ENCODE peak calls at places on chromosomes 12 and 14, in ten cellular contexts. P, S, D, Z, N, C, T, X, A and U are unnamed samples.

GRCh38 chr12:75260316-75260715 is 50.7 kb upstream of the KCNC2 start:
- DNase-seq in P (no peak), S (no peak), D (no peak), Z (no peak), N (peak; percentile 65), C (no peak), T (no peak), X (no peak), A (no peak), U (no peak)

GRCh38 chr12:77047341-77048202 is 17.8 kb downstream of the E2F7 start:
- DNase-seq in P (no peak), S (no peak), D (no peak), Z (no peak), N (no peak), C (no peak), T (peak; percentile 41), X (no peak), A (no peak), U (no peak)

GRCh38 chr12:67364228-67364627 is 95.1 kb downstream of the CAND1 start:
- DNase-seq in P (no peak), S (no peak), D (no peak), Z (no peak), N (no peak), C (no peak), T (no peak), X (no peak), A (no peak), U (no peak)

GRCh38 chr12:25322351-25322750 is 71.6 kb upstream of the KRAS start:
- DNase-seq in P (no peak), S (no peak), D (no peak), Z (no peak), N (no peak), C (no peak), T (no peak), X (no peak), A (no peak), U (no peak)

GRCh38 chr12:14647028-14647750 is 49.2 kb downstream of the GUCY2C start:
- DNase-seq in P (no peak), S (no peak), D (no peak), Z (no peak), N (no peak), C (no peak), T (no peak), X (no peak), A (no peak), U (no peak)

GRCh38 chr14:86221000-86221399 is 691.1 kb downstream of the FLRT2 start:
- DNase-seq in P (no peak), S (no peak), D (no peak), Z (no peak), N (no peak), C (no peak), T (no peak), X (no peak), A (no peak), U (no peak)

GRCh38 chr12:64491718-64492117 is 39.8 kb downstream of the TBK1 start:
- DNase-seq in P (no peak), S (no peak), D (no peak), Z (no peak), N (no peak), C (no peak), T (no peak), X (no peak), A (no peak), U (no peak)

GRCh38 chr12:121578230-121579189 is 2.3 kb downstream of the KDM2B start:
- DNase-seq in P (peak; percentile 56), S (no peak), D (peak; percentile 72), Z (no peak), N (no peak), C (no peak), T (peak; percentile 50), X (no peak), A (no peak), U (no peak)

GRCh38 chr14:64463873-64464272 is 1.4 kb upstream of the AKAP5 start:
- DNase-seq in P (no peak), S (no peak), D (no peak), Z (no peak), N (no peak), C (no peak), T (no peak), X (no peak), A (no peak), U (no peak)

GRCh38 chr14:32509632-32510187 is 180.6 kb downstream of the AKAP6 start:
- DNase-seq in P (peak; percentile 77), S (peak; percentile 73), D (no peak), Z (no peak), N (no peak), C (no peak), T (peak; percentile 99), X (peak; percentile 58), A (peak; percentile 57), U (no peak)

GRCh38 chr12:129776977-129777667 is 126.7 kb downstream of the TMEM132D start:
- DNase-seq in P (no peak), S (no peak), D (no peak), Z (no peak), N (no peak), C (no peak), T (no peak), X (no peak), A (no peak), U (no peak)

GRCh38 chr12:12616512-12617275 is 5.0 kb downstream of the CREBL2 start:
- DNase-seq in P (no peak), S (no peak), D (no peak), Z (no peak), N (no peak), C (no peak), T (no peak), X (no peak), A (no peak), U (no peak)

GRCh38 chr14:101495284-101495683 is 66.0 kb upstream of the DIO3 start:
- DNase-seq in P (no peak), S (no peak), D (peak; percentile 17), Z (no peak), N (no peak), C (peak; percentile 4), T (no peak), X (no peak), A (peak; percentile 18), U (peak; percentile 28)

GRCh38 chr12:122799635-122800243 is 25.4 kb downstream of the CCDC62 start:
- DNase-seq in P (no peak), S (no peak), D (no peak), Z (no peak), N (no peak), C (no peak), T (no peak), X (no peak), A (no peak), U (no peak)

GRCh38 chr12:30985814-30986452 is 59.4 kb downstream of the TSPAN11 start:
- DNase-seq in P (peak; percentile 87), S (peak; percentile 33), D (no peak), Z (peak; percentile 27), N (peak; percentile 46), C (no peak), T (peak; percentile 77), X (peak; percentile 70), A (peak; percentile 65), U (peak; percentile 74)

GRCh38 chr14:24162083-24162482 is 1.0 kb downstream of the IRF9 start:
- DNase-seq in P (no peak), S (no peak), D (no peak), Z (no peak), N (no peak), C (no peak), T (peak; percentile 67), X (no peak), A (no peak), U (no peak)

GRCh38 chr14:93970967-93971634 is 5.3 kb downstream of the ASB2 start:
- DNase-seq in P (no peak), S (no peak), D (peak; percentile 66), Z (no peak), N (peak; percentile 61), C (no peak), T (peak; percentile 43), X (no peak), A (no peak), U (no peak)
- H3K4me3 ChIP-seq in P (peak overlapping the region; percentile 53), S (peak overlapping the region; percentile 4), D (peak overlapping the region; percentile 63), Z (no peak overlapping the region), N (peak overlapping the region; percentile 66), C (peak overlapping the region; percentile 40), T (peak overlapping the region; percentile 29), X (peak overlapping the region; percentile 49), A (peak overlapping the region; percentile 21), U (peak overlapping the region; percentile 47)

DNA sequence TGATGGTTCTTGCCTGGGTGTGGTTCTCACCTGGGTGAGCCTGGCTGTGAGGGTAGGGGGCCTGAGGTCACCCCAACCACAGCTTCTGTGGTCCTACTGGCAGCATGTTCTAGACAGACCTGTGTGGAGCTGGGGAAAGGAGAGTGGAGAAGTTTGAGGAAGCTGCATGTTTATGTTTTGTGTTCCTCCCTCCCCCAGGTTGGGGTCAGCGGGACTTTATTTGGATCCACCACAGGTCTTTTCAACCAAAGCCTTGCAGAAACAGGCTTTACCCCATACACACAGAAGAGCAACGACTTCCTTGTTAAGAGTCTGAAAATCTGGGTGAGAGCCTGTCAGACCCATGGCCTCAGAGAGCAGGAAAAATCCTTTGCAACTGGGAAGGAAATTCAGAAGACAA is 5.6 kb downstream of the CD9 start:
- DNase-seq in P (no peak), S (no peak), D (no peak), Z (no peak), N (no peak), C (no peak), T (no peak), X (no peak), A (no peak), U (no peak)
- H3K27ac ChIP-seq in P (peak overlapping the region; percentile 99), S (peak overlapping the region; percentile 98), D (no peak overlapping the region), Z (no peak overlapping the region), N (no peak overlapping the region), C (peak overlapping the region; percentile 99), T (no peak overlapping the region), X (peak overlapping the region; percentile 54), A (no peak overlapping the region), U (peak overlapping the region; percentile 48)

GRCh38 chr14:99730876-99731351 is 46.8 kb downstream of the CYP46A1 start:
- DNase-seq in P (peak; percentile 40), S (no peak), D (no peak), Z (no peak), N (no peak), C (peak; percentile 12), T (no peak), X (peak; percentile 29), A (peak; percentile 49), U (peak; percentile 55)
- H3K4me3 ChIP-seq in P (peak overlapping the region; percentile 66), S (no peak overlapping the region), D (no peak overlapping the region), Z (no peak overlapping the region), N (no peak overlapping the region), C (no peak overlapping the region), T (peak overlapping the region; percentile 81), X (peak overlapping the region; percentile 69), A (no peak overlapping the region), U (no peak overlapping the region)

GRCh38 chr12:55755246-55755645 is 12.3 kb downstream of the GDF11 start:
- DNase-seq in P (no peak), S (no peak), D (no peak), Z (no peak), N (no peak), C (no peak), T (no peak), X (no peak), A (no peak), U (no peak)

GRCh38 chr12:55760663-55761062 is 17.7 kb downstream of the GDF11 start:
- DNase-seq in P (no peak), S (no peak), D (no peak), Z (no peak), N (no peak), C (no peak), T (peak; percentile 13), X (no peak), A (no peak), U (no peak)

GRCh38 chr12:55762646-55763045 is 19.7 kb downstream of the GDF11 start:
- DNase-seq in P (no peak), S (no peak), D (no peak), Z (no peak), N (no peak), C (no peak), T (no peak), X (no peak), A (no peak), U (no peak)

GRCh38 chr12:55757701-55758100 is 14.8 kb downstream of the GDF11 start:
- DNase-seq in P (no peak), S (no peak), D (no peak), Z (no peak), N (no peak), C (no peak), T (no peak), X (no peak), A (no peak), U (no peak)
- H3K27ac ChIP-seq in P (no peak overlapping the region), S (no peak overlapping the region), D (no peak overlapping the region), Z (no peak overlapping the region), N (no peak overlapping the region), C (no peak overlapping the region), T (no peak overlapping the region), X (no peak overlapping the region), A (no peak overlapping the region), U (no peak overlapping the region)